ENCODE peak calls at places on chromosomes 3 and 15, in seven cellular contexts. N, L, D, G, T, I and W are unnamed samples.

GRCh38 chr3:175059788-175060187 is 200.7 kb downstream of the NAALADL2 start:
- DNase-seq in T (no peak), I (no peak), G (no peak), N (no peak), D (no peak), L (no peak), W (no peak)

GRCh38 chr3:196225086-196225485 is 8.8 kb downstream of the SLC51A start:
- DNase-seq in D (no peak), N (no peak), T (no peak), G (no peak), I (no peak), L (no peak), W (no peak)

GRCh38 chr15:41558400-41559238 is at the start of gene TYRO3:
- DNase-seq in G (peak; percentile 90), I (no peak), N (peak; percentile 79), D (peak; percentile 25), T (peak; percentile 37), L (peak; percentile 39), W (peak; percentile 64)

GRCh38 chr3:186138272-186138981 is 29.5 kb upstream of the ETV5 start:
- DNase-seq in D (no peak), G (no peak), N (no peak), L (no peak), I (no peak), T (no peak), W (no peak)

GRCh38 chr3:64157150-64158035 is 67.9 kb downstream of the PRICKLE2 start:
- DNase-seq in D (no peak), T (no peak), N (no peak), L (no peak), I (no peak), G (no peak), W (no peak)

GRCh38 chr15:49989498-49989897 is 129.5 kb downstream of the ATP8B4 start:
- DNase-seq in D (no peak), I (no peak), L (no peak), G (no peak), N (no peak), T (no peak), W (no peak)

GRCh38 chr3:111087924-111088469 is 16.4 kb downstream of the NECTIN3 start:
- DNase-seq in D (no peak), G (no peak), N (no peak), L (no peak), T (no peak), I (no peak), W (no peak)

GRCh38 chr15:43799209-43799944 is 643 bp downstream of the SERINC4 start:
- DNase-seq in I (no peak), N (no peak), L (peak; percentile 59), G (no peak), D (no peak), T (no peak), W (no peak)

GRCh38 chr15:78930577-78931388 is 14.1 kb downstream of the CTSH start:
- DNase-seq in G (peak; percentile 89), D (peak; percentile 89), T (no peak), I (no peak), L (no peak), N (no peak), W (peak; percentile 45)

GRCh38 chr3:71542548-71543370 is 40.8 kb downstream of the FOXP1 start:
- DNase-seq in N (peak; percentile 41), D (peak; percentile 91), T (no peak), I (no peak), L (peak; percentile 84), G (peak; percentile 84), W (peak; percentile 22)

GRCh38 chr3:114608293-114608692 is 314.5 kb downstream of the TIGIT start:
- DNase-seq in G (peak; percentile 51), N (no peak), D (peak; percentile 89), I (peak; percentile 21), T (no peak), L (no peak), W (peak; percentile 56)

GRCh38 chr15:87269566-87269965 is 987.0 kb downstream of the NTRK3 start:
- DNase-seq in D (peak; percentile 9), T (no peak), G (no peak), N (no peak), I (no peak), L (no peak), W (no peak)

GRCh38 chr3:61371123-61371522 is 119.9 kb upstream of the FHIT start:
- DNase-seq in N (peak; percentile 53), D (peak; percentile 5), T (no peak), G (no peak), L (peak; percentile 52), I (no peak), W (peak; percentile 42)

GRCh38 chr3:56838441-56838840 is 36.7 kb upstream of the ARHGEF3 start:
- DNase-seq in I (no peak), N (no peak), D (no peak), L (no peak), G (no peak), T (no peak), W (no peak)

GRCh38 chr15:87267798-87268197 is 988.7 kb downstream of the NTRK3 start:
- DNase-seq in T (no peak), L (no peak), I (no peak), G (no peak), D (peak; percentile 89), N (no peak), W (no peak)

GRCh38 chr3:43866529-43867353 is 176.0 kb downstream of the ABHD5 start:
- DNase-seq in G (peak; percentile 47), I (peak; percentile 65), T (no peak), N (no peak), D (peak; percentile 95), L (no peak), W (no peak)

GRCh38 chr3:157335677-157336076 is 101.0 kb upstream of the PTX3 start:
- DNase-seq in D (peak; percentile 84), L (no peak), N (no peak), T (no peak), G (peak; percentile 38), I (no peak), W (no peak)

GRCh38 chr15:61374848-61375247 is 145.7 kb upstream of the RORA start:
- DNase-seq in I (no peak), D (no peak), L (no peak), N (no peak), G (no peak), T (no peak), W (no peak)

GRCh38 chr3:184586871-184587270 is 25.3 kb downstream of the EPHB3 start:
- DNase-seq in L (no peak), G (no peak), N (no peak), I (no peak), D (no peak), T (no peak), W (no peak)

GRCh38 chr3:194397757-194398312 is 1.2 kb downstream of the GP5 start:
- DNase-seq in L (no peak), G (no peak), I (no peak), N (peak; percentile 61), D (peak; percentile 10), T (no peak), W (no peak)

GRCh38 chr3:10370429-10370828 is 49.5 kb upstream of the SEC13 start:
- DNase-seq in L (peak; percentile 41), N (no peak), D (peak; percentile 43), I (no peak), G (peak; percentile 75), T (no peak), W (no peak)

GRCh38 chr3:171391432-171391831 is 68.8 kb downstream of the TNIK start:
- DNase-seq in N (no peak), L (no peak), D (no peak), T (no peak), I (no peak), G (no peak), W (no peak)